ENCODE peak calls at places on chromosomes 1 and 21, in four cellular contexts. V, W, H and I are unnamed samples.

GRCh38 chr1:158060001-158060400 is 66.6 kb downstream of the KIRREL1 start:
- DNase-seq in V (peak), W (no peak), H (no peak), I (no peak)

GRCh38 chr1:54397090-54397591 is 9.1 kb downstream of the SSBP3 start:
- DNase-seq in V (no peak), W (no peak), H (no peak), I (no peak)

GRCh38 chr1:55716151-55716550 is 501.0 kb upstream of the USP24 start:
- DNase-seq in V (no peak), W (no peak), H (no peak), I (no peak)

GRCh38 chr21:25561668-25562641 is 45.3 kb downstream of the MRPL39 start:
- DNase-seq in V (peak), W (no peak), H (no peak), I (no peak)

GRCh38 chr1:96481410-96481809 is 240.2 kb upstream of the PTBP2 start:
- DNase-seq in V (no peak), W (no peak), H (no peak), I (no peak)

GRCh38 chr1:202143768-202144509 is 598 bp downstream of the ARL8A start:
- DNase-seq in V (peak), W (no peak), H (peak), I (peak)

GRCh38 chr1:42173961-42174715 is 9.6 kb upstream of the GUCA2A start:
- DNase-seq in V (no peak), W (no peak), H (no peak), I (no peak)

GRCh38 chr1:205226868-205227583 is 720 bp upstream of the TMCC2 start:
- DNase-seq in V (no peak), W (peak), H (peak), I (peak)

GRCh38 chr1:114208106-114208505 is 54.4 kb upstream of the SYT6 start:
- DNase-seq in V (no peak), W (no peak), H (no peak), I (no peak)

GRCh38 chr21:45508607-45509565 is 33.4 kb downstream of the SLC19A1 start:
- DNase-seq in V (no peak), W (peak), H (peak), I (no peak)

GRCh38 chr1:199174336-199174735 is 535.5 kb downstream of the PTPRC start:
- DNase-seq in V (no peak), W (no peak), H (no peak), I (no peak)

GRCh38 chr1:2347907-2348306 is 43.4 kb downstream of the MORN1 start:
- DNase-seq in V (no peak), W (no peak), H (no peak), I (no peak)

GRCh38 chr1:34742667-34743270 is 12.1 kb upstream of the GJB5 start:
- DNase-seq in V (peak), W (peak), H (peak), I (peak)

GRCh38 chr21:15562748-15563147 is 167.0 kb upstream of the USP25 start:
- DNase-seq in V (no peak), W (no peak), H (no peak), I (no peak)

GRCh38 chr1:100631015-100631521 is 88.5 kb upstream of the VCAM1 start:
- DNase-seq in V (no peak), W (no peak), H (no peak), I (no peak)

GRCh38 chr1:151972533-151973270 is 21.0 kb downstream of the S100A10 start:
- DNase-seq in V (no peak), W (no peak), H (peak), I (peak)

GRCh38 chr1:237867380-237867888 is 23.3 kb downstream of the ZP4 start:
- DNase-seq in V (no peak), W (no peak), H (no peak), I (no peak)

GRCh38 chr1:55081188-55081904 is 42.0 kb downstream of the PCSK9 start:
- DNase-seq in V (no peak), W (no peak), H (no peak), I (no peak)

GRCh38 chr1:27026621-27027574 is 14.2 kb upstream of the TENT5B start:
- DNase-seq in V (peak), W (no peak), H (peak), I (no peak)

GRCh38 chr1:41357451-41358151 is 3.6 kb upstream of the FOXO6 start:
- DNase-seq in V (peak), W (no peak), H (no peak), I (no peak)

GRCh38 chr1:4018721-4019521 is 118.8 kb upstream of the C1orf174 start:
- DNase-seq in V (no peak), W (no peak), H (no peak), I (no peak)

GRCh38 chr1:156487862-156488261 is 12.7 kb downstream of the MEF2D start:
- DNase-seq in V (no peak), W (no peak), H (no peak), I (no peak)

GRCh38 chr1:229452956-229453801 is 19.3 kb upstream of the ACTA1 start:
- DNase-seq in V (no peak), W (peak), H (no peak), I (no peak)

GRCh38 chr1:77068013-77068412 is 151.2 kb downstream of the PIGK start:
- DNase-seq in V (peak), W (no peak), H (no peak), I (no peak)

DNA sequence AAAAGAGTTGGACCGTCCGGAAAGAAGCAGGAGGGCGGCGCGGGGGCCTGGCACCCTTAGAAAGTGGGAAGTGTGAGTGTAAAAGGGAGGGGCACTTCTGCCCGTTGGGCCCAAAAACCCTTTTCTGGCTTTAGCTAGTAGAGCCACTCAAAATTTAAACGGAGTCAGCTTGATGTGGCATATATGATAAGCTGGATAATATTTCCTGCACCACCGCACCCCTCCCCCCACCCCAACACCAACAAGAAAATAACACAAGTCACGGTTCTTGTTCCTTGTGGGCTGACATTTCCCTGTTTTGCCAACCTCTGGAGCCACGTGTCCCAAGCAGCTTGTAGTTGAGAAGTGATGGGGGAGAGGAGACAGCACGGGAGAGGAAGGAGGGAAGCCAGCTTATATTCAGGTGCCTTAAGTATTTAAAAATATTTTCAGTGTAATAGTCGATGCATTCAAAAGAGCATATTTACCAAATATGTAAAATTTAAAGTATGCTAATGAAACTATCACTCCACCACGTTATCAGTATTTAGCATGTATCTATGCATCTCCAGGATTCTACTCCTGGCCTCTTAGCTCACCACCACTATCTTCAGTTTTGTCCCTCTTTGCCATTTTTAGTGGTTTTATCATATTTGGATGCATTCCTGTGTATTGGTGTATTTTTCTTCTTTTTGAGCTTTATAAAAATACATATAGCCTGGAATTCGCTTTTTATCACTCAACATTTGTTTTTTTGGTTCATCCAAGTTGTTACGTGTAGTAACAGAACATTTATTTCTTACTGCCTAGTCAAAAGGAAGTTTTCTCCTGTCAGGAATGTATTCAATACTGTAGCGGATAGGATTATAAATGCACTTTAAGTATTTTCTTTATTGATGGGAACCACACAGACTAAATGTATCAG is 760 bp upstream of the DDX59 start:
- DNase-seq in V (no peak), W (peak), H (peak), I (peak)
- TF ChIP-seq HMGXB4 in V (no peak), W (no peak), H (no peak), I (no peak)

DNA sequence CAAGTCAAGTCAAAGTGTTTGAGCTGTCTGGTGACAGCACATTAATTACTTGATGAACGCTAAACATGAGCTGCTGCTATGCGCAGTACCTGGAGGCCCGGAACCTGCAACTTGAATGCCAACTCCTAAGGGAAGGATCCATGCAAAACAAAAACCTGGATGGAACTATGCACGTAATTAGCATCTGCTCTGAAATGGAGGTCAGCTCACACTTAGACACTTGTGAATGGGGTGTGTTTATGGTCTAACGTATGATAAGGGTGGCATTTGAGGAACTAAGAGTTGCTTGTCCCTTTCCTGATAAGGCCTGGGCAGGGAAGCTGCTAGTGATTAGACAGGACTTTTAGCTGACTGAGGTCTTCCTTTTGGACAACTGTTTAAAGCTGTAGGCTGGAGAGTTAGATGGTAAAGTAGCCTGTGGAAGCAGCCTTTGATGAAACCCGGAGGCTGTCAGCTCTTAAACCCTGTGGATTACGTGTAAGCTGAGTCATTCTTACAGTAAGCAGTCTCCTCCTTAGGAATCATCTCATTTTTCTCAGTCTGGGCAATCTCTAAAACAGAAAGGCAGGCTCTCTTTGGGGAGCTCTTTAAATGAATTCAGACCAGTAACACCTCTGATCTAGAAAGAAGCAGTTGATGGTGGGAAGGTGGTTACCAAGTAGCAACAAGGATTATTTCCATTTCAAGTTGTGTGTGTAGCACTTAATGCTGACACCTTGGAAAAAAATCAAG is 6.8 kb downstream of the TENT5C start:
- DNase-seq in V (no peak), W (no peak), H (peak), I (peak)
- TF ChIP-seq HMGXB4 in V (no peak), W (no peak), H (no peak), I (no peak)

GRCh38 chr1:67390041-67390887 is 39.9 kb downstream of the SERBP1 start:
- DNase-seq in V (no peak), W (no peak), H (no peak), I (no peak)
- TF ChIP-seq HMGXB4 in V (no peak), W (no peak), H (no peak), I (no peak)

GRCh38 chr1:88726697-88727096 is 42.6 kb downstream of the PKN2 start:
- DNase-seq in V (no peak), W (no peak), H (no peak), I (no peak)
- TF ChIP-seq HMGXB4 in V (no peak), W (no peak), H (no peak), I (no peak)

GRCh38 chr1:172969611-172970010 is 81.1 kb downstream of the TNFSF18 start:
- DNase-seq in V (no peak), W (peak), H (no peak), I (peak)
- TF ChIP-seq HMGXB4 in V (no peak), W (no peak), H (no peak), I (no peak)